ENCODE peak calls at places on chromosomes 16 and 17, in six cellular contexts. One of them, this sample, is unnamed.

GRCh38 chr16:23527961-23528634 is 17.8 kb upstream of the GGA2 start:
- DNase-seq in GM04503: no peak
- DNase-seq in fibroblast of villous mesenchyme: no peak
- DNase-seq in neural progenitor cell: peak; percentile 23
- DNase-seq in T-cell: no peak
- DNase-seq in NCI-H1105: no peak
- DNase-seq in this sample: no peak

GRCh38 chr17:45326566-45326965 is 9.7 kb upstream of the MAP3K14 start:
- DNase-seq in fibroblast of villous mesenchyme: no peak
- DNase-seq in GM04503: no peak
- DNase-seq in NCI-H1105: no peak
- DNase-seq in neural progenitor cell: no peak
- DNase-seq in T-cell: no peak
- DNase-seq in this sample: no peak

GRCh38 chr16:83113317-83113716 is 486.5 kb downstream of the CDH13 start:
- DNase-seq in GM04503: no peak
- DNase-seq in fibroblast of villous mesenchyme: peak; percentile 52
- DNase-seq in NCI-H1105: peak; percentile 1
- DNase-seq in neural progenitor cell: peak; percentile 59
- DNase-seq in T-cell: no peak
- DNase-seq in this sample: no peak

GRCh38 chr17:50501054-50501453 is 7.2 kb upstream of the MYCBPAP start:
- DNase-seq in GM04503: no peak
- DNase-seq in neural progenitor cell: no peak
- DNase-seq in NCI-H1105: no peak
- DNase-seq in T-cell: peak; percentile 29
- DNase-seq in fibroblast of villous mesenchyme: peak; percentile 39
- DNase-seq in this sample: no peak

GRCh38 chr16:73145166-73145565 is 97.2 kb upstream of the ZFHX3 start:
- DNase-seq in neural progenitor cell: peak; percentile 13
- DNase-seq in GM04503: no peak
- DNase-seq in fibroblast of villous mesenchyme: no peak
- DNase-seq in T-cell: no peak
- DNase-seq in NCI-H1105: no peak
- DNase-seq in this sample: no peak

GRCh38 chr17:78121801-78122220 is 6.7 kb downstream of the TMC6 start:
- DNase-seq in neural progenitor cell: no peak
- DNase-seq in fibroblast of villous mesenchyme: no peak
- DNase-seq in T-cell: no peak
- DNase-seq in GM04503: no peak
- DNase-seq in NCI-H1105: no peak
- DNase-seq in this sample: no peak

GRCh38 chr16:67399218-67399733 is 6.0 kb upstream of the TPPP3 start:
- DNase-seq in T-cell: peak; percentile 41
- DNase-seq in GM04503: no peak
- DNase-seq in fibroblast of villous mesenchyme: peak; percentile 26
- DNase-seq in neural progenitor cell: peak; percentile 90
- DNase-seq in NCI-H1105: no peak
- DNase-seq in this sample: no peak

GRCh38 chr17:44636562-44636961 is 19.7 kb upstream of the MEIOC start:
- DNase-seq in GM04503: peak; percentile 39
- DNase-seq in NCI-H1105: no peak
- DNase-seq in neural progenitor cell: peak; percentile 30
- DNase-seq in T-cell: no peak
- DNase-seq in fibroblast of villous mesenchyme: peak; percentile 73
- DNase-seq in this sample: no peak